ENCODE peak calls at places on chromosomes 4 and X, in five cellular contexts. Q, N, I, K and X are unnamed samples. For H3K4me1, the result is how much of the 10 kb centered on the place peaks cover.

GRCh38 chr4:128686032-128686465 is 123.5 kb upstream of the JADE1 start:
- DNase-seq in Q (no peak), N (no peak), I (no peak), K (no peak), X (no peak)

GRCh38 chr4:5391492-5391891 is 316.9 kb downstream of the EVC2 start:
- DNase-seq in Q (no peak), N (no peak), I (no peak), K (no peak), X (no peak)

GRCh38 chrX:115266300-115266699 is 23.2 kb upstream of the LUZP4 start:
- DNase-seq in Q (no peak), N (no peak), I (no peak), K (peak), X (no peak)

GRCh38 chr4:158860856-158861255 is 92.0 kb downstream of the FNIP2 start:
- DNase-seq in Q (no peak), N (no peak), I (no peak), K (no peak), X (no peak)

GRCh38 chrX:47846070-47846469 is 9.4 kb downstream of the ZNF81 start:
- DNase-seq in Q (no peak), N (no peak), I (no peak), K (no peak), X (no peak)

GRCh38 chrX:3518870-3519269 is 172.4 kb upstream of the MXRA5 start:
- DNase-seq in Q (no peak), N (no peak), I (peak), K (peak), X (no peak)

GRCh38 chrX:133097031-133097430 is at the start of gene USP26:
- DNase-seq in Q (no peak), N (no peak), I (no peak), K (no peak), X (no peak)

GRCh38 chrX:77342028-77342427 is 105.2 kb upstream of the FGF16 start:
- DNase-seq in Q (no peak), N (no peak), I (no peak), K (no peak), X (no peak)

GRCh38 chr4:16505726-16506125 is 279.5 kb upstream of the TAPT1 start:
- DNase-seq in Q (peak), N (peak), I (peak), K (peak), X (no peak)

GRCh38 chrX:74249963-74250362 is 54.0 kb upstream of the ZCCHC13 start:
- DNase-seq in Q (peak), N (no peak), I (no peak), K (no peak), X (no peak)

GRCh38 chrX:29662101-29662500 is 553.3 kb upstream of the MAGEB2 start:
- DNase-seq in Q (no peak), N (no peak), I (peak), K (peak), X (no peak)

GRCh38 chr4:139018971-139019758 is 3.6 kb downstream of the NOCT start:
- DNase-seq in Q (no peak), N (peak), I (no peak), K (peak), X (no peak)

GRCh38 chr4:6195602-6196319 is 4.6 kb downstream of the JAKMIP1 start:
- DNase-seq in Q (peak), N (no peak), I (no peak), K (no peak), X (no peak)

GRCh38 chrX:48786341-48786800 is at the start of gene GATA1:
- DNase-seq in Q (no peak), N (peak), I (no peak), K (no peak), X (no peak)

GRCh38 chrX:70132877-70133302 is 357 bp upstream of the IGBP1 start:
- DNase-seq in Q (no peak), N (no peak), I (no peak), K (no peak), X (no peak)

GRCh38 chr4:128524311-128524710 is 236.7 kb upstream of the PGRMC2 start:
- DNase-seq in Q (no peak), N (no peak), I (peak), K (peak), X (no peak)

GRCh38 chrX:85928606-85929005 is 118.8 kb downstream of the CHM start:
- DNase-seq in Q (no peak), N (no peak), I (no peak), K (no peak), X (no peak)

GRCh38 chrX:136030357-136031225 is 45.4 kb downstream of the SLC9A6 start:
- DNase-seq in Q (no peak), N (no peak), I (no peak), K (peak), X (no peak)

GRCh38 chr4:39905656-39906055 is 72.1 kb downstream of the PDS5A start:
- DNase-seq in Q (no peak), N (no peak), I (no peak), K (no peak), X (no peak)

GRCh38 chr4:3469386-3470243 is 6.5 kb downstream of the DOK7 start:
- DNase-seq in Q (no peak), N (no peak), I (no peak), K (no peak), X (no peak)

GRCh38 chrX:11965436-11965835 is 172.8 kb upstream of the FRMPD4 start:
- DNase-seq in Q (no peak), N (no peak), I (no peak), K (no peak), X (no peak)

GRCh38 chrX:23394421-23394820 is 59.8 kb downstream of the PTCHD1 start:
- DNase-seq in Q (no peak), N (no peak), I (peak), K (no peak), X (no peak)

GRCh38 chr4:108433832-108434231 is 186.5 kb upstream of the RPL34 start:
- DNase-seq in Q (no peak), N (no peak), I (peak), K (peak), X (no peak)

GRCh38 chr4:107388736-107389135 is 331.3 kb downstream of the PAPSS1 start:
- DNase-seq in Q (no peak), N (no peak), I (no peak), K (no peak), X (no peak)

GRCh38 chr4:70666369-70666768 is at the start of gene JCHAIN:
- DNase-seq in Q (no peak), N (no peak), I (peak), K (peak), X (peak)

GRCh38 chr4:54159543-54159942 is 59.6 kb downstream of the GSX2 start:
- DNase-seq in Q (no peak), N (no peak), I (no peak), K (no peak), X (no peak)

GRCh38 chr4:3257125-3257690 is 8.2 kb downstream of the MSANTD1 start:
- DNase-seq in Q (no peak), N (no peak), I (peak), K (no peak), X (no peak)

GRCh38 chr4:76342191-76342590 is 35.7 kb downstream of the STBD1 start:
- DNase-seq in Q (no peak), N (no peak), I (no peak), K (no peak), X (no peak)

GRCh38 chr4:102694791-102695190 is 66.0 kb downstream of the MANBA start:
- DNase-seq in Q (no peak), N (no peak), I (peak), K (no peak), X (no peak)

GRCh38 chrX:23742174-23742692 is 843 bp downstream of the ACOT9 start:
- DNase-seq in Q (peak), N (peak), I (peak), K (peak), X (peak)

GRCh38 chr4:104591505-104591904 is 96.8 kb upstream of the CXXC4 start:
- DNase-seq in Q (peak), N (no peak), I (no peak), K (no peak), X (no peak)

GRCh38 chr4:79551555-79551954 is 143.5 kb upstream of the GK2 start:
- DNase-seq in Q (no peak), N (no peak), I (no peak), K (no peak), X (no peak)

GRCh38 chr4:6194458-6195195 is 5.7 kb downstream of the JAKMIP1 start:
- DNase-seq in Q (no peak), N (no peak), I (no peak), K (no peak), X (no peak)

GRCh38 chrX:1111543-1112300 is 100.7 kb downstream of the CRLF2 start:
- DNase-seq in Q (peak), N (no peak), I (no peak), K (no peak), X (peak)

GRCh38 chr4:114393295-114394038 is 205.1 kb upstream of the UGT8 start:
- DNase-seq in Q (no peak), N (no peak), I (no peak), K (no peak), X (no peak)

GRCh38 chr4:86302242-86302641 is 57.6 kb downstream of the MAPK10 start:
- DNase-seq in Q (peak), N (peak), I (no peak), K (peak), X (no peak)

GRCh38 chr4:145931403-145931802 is 7.2 kb downstream of the ZNF827 start:
- DNase-seq in Q (no peak), N (peak), I (no peak), K (no peak), X (no peak)
- H3K4me1 ChIP-seq in Q (half or more), N (under half), I (under half), K (under half), X (half or more)

GRCh38 chr4:7359302-7360063 is 75.2 kb downstream of the PSAPL1 start:
- DNase-seq in Q (no peak), N (no peak), I (no peak), K (no peak), X (no peak)
- TF ChIP-seq EZH2phosphoT487 in Q (no peak), N (no peak), I (no peak), K (no peak), X (no peak)

DNA sequence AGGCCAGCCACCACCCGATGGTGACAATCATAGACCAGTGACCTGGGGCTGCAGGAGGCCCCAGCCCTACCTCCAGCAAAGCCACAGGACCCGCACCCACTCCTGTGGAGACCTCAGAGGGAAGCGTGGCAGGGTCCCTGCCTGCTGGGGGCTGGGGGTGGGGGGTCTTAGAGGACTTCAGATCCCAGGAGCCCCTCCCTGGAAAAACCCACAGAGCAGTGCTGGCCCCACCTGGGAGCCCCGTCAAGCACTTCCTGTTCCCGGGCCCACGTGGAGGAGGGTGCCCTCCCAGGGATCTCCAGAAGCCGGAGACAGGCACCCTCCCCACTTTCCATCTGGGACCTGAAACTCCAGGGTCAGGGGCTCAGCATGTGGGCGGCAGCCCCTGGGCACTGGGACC is 31.9 kb downstream of the TACC3 start:
- DNase-seq in Q (no peak), N (no peak), I (no peak), K (no peak), X (no peak)
- H2AFZ ChIP-seq in Q (no peak), N (no peak), I (no peak), K (no peak), X (no peak)

DNA sequence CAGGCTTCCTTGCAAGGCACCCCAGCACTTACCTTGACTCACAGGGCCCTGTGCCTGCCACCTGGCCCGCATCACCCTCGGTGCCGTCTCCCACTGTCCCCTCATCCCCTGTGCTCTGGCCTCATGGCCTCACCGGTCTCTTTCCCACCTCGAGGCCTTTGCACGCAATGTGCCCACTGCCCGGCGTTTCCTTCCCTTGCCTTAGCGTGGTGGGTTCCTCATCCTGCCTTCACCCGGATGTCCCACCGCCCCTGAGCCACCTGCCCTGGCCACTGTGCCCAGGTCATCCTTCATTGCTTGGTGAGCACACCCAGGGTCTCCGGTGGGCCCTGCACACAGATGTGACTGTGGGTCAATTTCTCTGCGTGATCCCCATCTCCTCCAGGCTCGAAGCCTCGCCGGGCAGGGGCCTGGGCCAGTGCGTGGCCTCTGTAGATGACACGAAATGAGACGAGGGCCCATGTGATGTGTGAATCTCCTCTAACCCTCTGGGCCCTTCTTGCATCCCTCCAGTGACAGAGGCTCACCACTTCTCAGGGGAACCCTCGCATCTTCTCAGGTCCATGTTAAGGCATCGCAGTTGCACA is 4.6 kb downstream of the HTRA3 start:
- DNase-seq in Q (no peak), N (no peak), I (no peak), K (no peak), X (no peak)
- H3K4me1 ChIP-seq in Q (under half), N (under half), I (under half), K (under half), X (under half)

GRCh38 chr4:151193414-151193813 is 83.5 kb upstream of the PRSS48 start:
- DNase-seq in Q (no peak), N (no peak), I (no peak), K (no peak), X (no peak)

GRCh38 chr4:151198748-151199147 is 78.2 kb upstream of the PRSS48 start:
- DNase-seq in Q (no peak), N (no peak), I (no peak), K (peak), X (no peak)

GRCh38 chr4:151195801-151196200 is 81.2 kb upstream of the PRSS48 start:
- DNase-seq in Q (no peak), N (no peak), I (peak), K (peak), X (no peak)

GRCh38 chr4:151199496-151200190 is 77.3 kb upstream of the PRSS48 start:
- DNase-seq in Q (no peak), N (no peak), I (no peak), K (peak), X (no peak)

DNA sequence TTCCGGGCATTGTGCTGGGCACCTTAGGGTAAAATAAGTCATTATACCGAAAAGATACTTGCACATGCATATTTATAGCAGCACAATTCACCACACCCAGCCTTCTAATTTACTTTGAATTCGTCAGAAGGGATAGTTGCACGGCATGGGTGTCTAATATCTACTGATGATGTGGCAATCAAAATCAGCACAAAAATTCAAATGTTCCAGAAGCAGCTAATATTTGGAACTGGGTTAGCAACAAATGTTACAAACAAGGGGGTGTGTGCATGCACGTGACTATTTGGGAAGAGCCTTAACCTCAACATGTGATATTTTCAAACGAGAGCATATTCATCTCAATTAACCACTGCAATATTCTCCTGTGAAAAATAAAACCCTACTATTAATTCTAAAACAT is 79.7 kb upstream of the PRSS48 start:
- DNase-seq in Q (no peak), N (no peak), I (peak), K (peak), X (no peak)
- TF ChIP-seq EZH2phosphoT487 in Q (no peak), N (no peak), I (no peak), K (no peak), X (no peak)

GRCh38 chr4:142528433-142528832 is 317.7 kb downstream of the INPP4B start:
- DNase-seq in Q (no peak), N (no peak), I (no peak), K (peak), X (no peak)
- H2AFZ ChIP-seq in Q (no peak), N (no peak), I (no peak), K (no peak), X (no peak)

GRCh38 chrX:18575744-18576143 is 96.2 kb downstream of the RS1 start:
- DNase-seq in Q (no peak), N (no peak), I (no peak), K (no peak), X (no peak)
- H3K4me1 ChIP-seq in Q (under half), N (under half), I (under half), K (under half), X (under half)